ENCODE peak calls at places on chromosomes 6 and 20, in eight cellular contexts. V, X, Z, G, O, H, A and E are unnamed samples.

GRCh38 chr6:167079853-167080297 is 43.0 kb upstream of the CCR6 start:
- DNase-seq in V (no peak), Z (no peak), G (peak), A (no peak), O (no peak), H (no peak), X (no peak), E (no peak)

GRCh38 chr6:99979953-99980352 is 14.1 kb downstream of the MCHR2 start:
- DNase-seq in Z (no peak), O (no peak), H (no peak), A (no peak), X (no peak), V (no peak), G (no peak), E (no peak)

GRCh38 chr6:143271024-143271423 is 179.5 kb downstream of the ADAT2 start:
- DNase-seq in G (no peak), V (no peak), H (no peak), X (no peak), A (no peak), Z (peak), O (no peak), E (no peak)

GRCh38 chr6:104184036-104184435 is 675.7 kb downstream of the HACE1 start:
- DNase-seq in H (no peak), V (no peak), Z (no peak), X (no peak), O (no peak), A (no peak), G (no peak), E (no peak)

GRCh38 chr20:16083639-16084280 is 489.5 kb downstream of the KIF16B start:
- DNase-seq in H (no peak), O (no peak), V (no peak), A (no peak), Z (no peak), X (no peak), G (no peak), E (no peak)

GRCh38 chr20:21291026-21291425 is 12.1 kb upstream of the XRN2 start:
- DNase-seq in G (no peak), X (no peak), A (no peak), V (no peak), Z (no peak), O (no peak), H (no peak), E (no peak)

GRCh38 chr6:11500008-11500407 is 37.5 kb upstream of the TMEM170B start:
- DNase-seq in A (no peak), H (no peak), O (no peak), V (no peak), Z (peak), G (no peak), X (no peak), E (no peak)

GRCh38 chr6:136628996-136629395 is 78.8 kb upstream of the MAP7 start:
- DNase-seq in G (no peak), X (no peak), Z (peak), O (no peak), V (no peak), H (no peak), A (no peak), E (no peak)

GRCh38 chr6:140203611-140204553 is 829.4 kb upstream of the CITED2 start:
- DNase-seq in O (no peak), V (no peak), G (no peak), H (no peak), X (no peak), A (no peak), Z (peak), E (no peak)

GRCh38 chr20:54980321-54980960 is 505.0 kb downstream of the DOK5 start:
- DNase-seq in X (no peak), G (peak), V (no peak), A (no peak), H (no peak), O (no peak), Z (no peak), E (no peak)

GRCh38 chr6:48084201-48084600 is 26.8 kb downstream of the PTCHD4 start:
- DNase-seq in V (no peak), Z (no peak), O (no peak), G (no peak), H (no peak), X (no peak), A (no peak), E (no peak)

GRCh38 chr6:157258878-157259277 is 64.4 kb downstream of the TMEM242 start:
- DNase-seq in A (no peak), V (no peak), Z (no peak), H (no peak), O (no peak), X (no peak), G (no peak), E (no peak)

DNA sequence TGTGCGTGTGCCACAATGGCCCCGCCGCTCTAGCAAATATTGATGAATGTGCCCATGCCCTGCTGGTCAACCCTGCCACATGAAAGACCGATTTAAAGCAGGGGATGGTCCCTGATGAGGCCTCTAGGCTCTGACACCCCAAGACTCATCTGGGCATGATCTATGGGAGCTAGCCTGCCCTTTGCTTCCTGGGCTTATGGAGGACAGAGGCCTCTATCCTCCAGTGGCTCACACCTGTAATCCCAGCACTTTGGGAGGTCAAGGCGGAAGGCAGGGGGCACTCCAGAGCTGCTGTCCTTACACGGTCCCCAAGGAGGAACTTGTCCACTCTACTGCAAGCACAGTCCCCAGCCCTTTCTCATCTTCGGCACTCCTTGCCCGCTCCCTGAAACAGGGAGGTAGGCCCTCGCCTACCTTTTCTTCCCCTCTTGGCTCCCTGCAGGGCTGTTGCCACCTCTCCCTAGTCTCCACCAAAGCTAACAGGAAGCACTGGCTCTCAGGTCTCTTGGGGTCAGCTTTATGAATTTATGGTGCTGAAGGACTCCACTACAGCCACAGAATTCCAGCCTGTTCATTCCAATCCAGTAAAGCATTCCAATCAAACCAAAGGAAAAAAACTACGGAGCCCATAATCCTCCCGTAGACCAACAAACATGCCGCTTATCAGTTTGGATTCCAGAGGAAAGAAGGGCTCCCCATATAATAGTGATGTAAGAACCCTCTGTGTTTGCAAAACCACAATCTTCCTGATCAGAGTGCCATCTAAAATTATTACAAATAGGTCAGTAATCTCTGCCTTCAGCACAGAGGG is 48.7 kb upstream of the FOXQ1 start:
- DNase-seq in O (no peak), G (no peak), H (no peak), V (no peak), A (peak), X (peak), Z (no peak), E (no peak)
- TF ChIP-seq CTCF in O (no peak), G (no peak), H (no peak), V (no peak), A (peak), X (no peak), Z (no peak), E (no peak)

DNA sequence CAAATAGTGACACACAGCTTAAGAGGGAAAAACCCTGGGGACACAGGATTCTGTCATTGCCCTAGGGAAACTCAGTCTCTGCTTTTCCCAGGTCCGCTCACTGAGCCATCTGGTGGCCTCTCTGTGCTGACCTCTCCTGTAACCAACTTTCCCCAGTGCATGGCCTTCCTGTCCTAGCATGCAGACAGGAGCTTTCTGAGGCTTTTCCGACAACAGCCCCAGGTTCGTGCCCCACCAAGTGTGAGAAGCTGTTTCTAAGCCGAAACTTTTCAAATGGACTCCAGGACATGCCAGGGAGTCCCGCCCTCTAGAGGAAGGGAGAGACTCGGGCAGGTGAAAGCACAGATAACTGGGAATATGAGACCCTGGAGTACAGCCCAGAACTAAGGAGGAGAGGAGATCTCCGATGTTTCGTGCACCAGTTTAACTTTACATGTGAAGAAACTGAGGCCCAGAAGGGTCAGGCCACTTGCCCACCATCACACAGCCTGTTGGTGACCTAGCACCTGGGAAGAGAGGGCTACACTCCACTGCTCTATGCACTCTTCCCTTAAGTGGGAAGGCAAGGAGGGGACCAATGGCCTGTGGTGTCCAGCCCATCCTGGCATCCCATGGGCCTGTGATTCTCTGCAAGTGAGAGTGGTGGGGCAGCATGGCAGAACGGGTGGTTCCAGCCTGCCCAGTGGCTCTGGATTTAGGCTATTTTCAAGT is 46.2 kb downstream of the RPP40 start:
- DNase-seq in A (no peak), H (no peak), O (no peak), G (no peak), Z (no peak), V (no peak), X (peak), E (no peak)
- TF ChIP-seq CTCF in A (peak), H (no peak), O (peak), G (peak), Z (peak), V (peak), X (peak), E (peak)

GRCh38 chr6:33123181-33123580 is 47.4 kb downstream of the HLA-DPB1 start:
- DNase-seq in O (no peak), A (no peak), H (no peak), Z (no peak), G (no peak), V (no peak), X (no peak), E (no peak)

GRCh38 chr6:33126101-33126714 is 50.4 kb downstream of the HLA-DPB1 start:
- DNase-seq in G (peak), A (peak), V (peak), Z (peak), O (peak), H (peak), X (peak), E (no peak)

GRCh38 chr6:33124525-33124901 is 48.7 kb downstream of the HLA-DPB1 start:
- DNase-seq in G (no peak), H (no peak), O (no peak), V (no peak), A (no peak), Z (no peak), X (peak), E (no peak)

GRCh38 chr6:33124947-33125346 is 49.2 kb downstream of the HLA-DPB1 start:
- DNase-seq in H (no peak), A (no peak), X (no peak), O (no peak), G (no peak), Z (no peak), V (no peak), E (no peak)

DNA sequence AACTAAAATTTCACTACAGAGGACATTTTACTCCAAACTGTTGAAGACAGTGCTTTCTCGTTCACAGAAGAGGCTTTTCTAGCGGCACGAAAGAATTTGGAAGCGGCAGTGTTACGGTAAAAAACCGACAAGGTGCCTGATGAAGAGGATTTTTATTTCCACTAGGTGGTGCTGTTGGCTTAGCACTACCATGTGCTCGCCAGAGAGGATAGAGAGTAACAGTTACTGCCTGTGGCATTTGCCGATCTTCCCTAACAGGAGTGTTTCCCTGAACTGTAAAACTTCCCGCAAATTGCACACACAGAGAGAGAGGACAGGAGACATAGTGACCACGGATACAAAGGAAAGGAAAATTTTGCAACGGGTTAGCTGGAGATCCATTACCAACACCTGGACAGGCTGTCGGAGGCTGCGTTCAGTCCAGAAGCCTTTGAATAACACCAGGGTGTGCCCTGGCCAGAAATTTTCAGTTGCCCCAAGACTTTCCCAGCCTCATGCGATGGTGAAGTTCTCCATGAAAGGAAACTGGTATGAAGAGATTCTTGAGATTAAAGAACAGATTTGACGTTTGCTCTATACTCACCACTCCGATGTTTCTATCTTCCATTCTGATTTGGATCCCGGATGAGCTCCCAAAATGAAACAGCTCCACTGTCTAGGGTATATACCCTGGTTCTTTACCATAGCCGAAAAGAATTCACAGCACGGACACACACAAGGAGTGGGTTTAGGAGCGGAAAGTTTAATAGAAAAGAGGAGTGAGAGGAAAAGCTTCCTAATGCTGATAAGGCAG is 48.1 kb downstream of the HLA-DPB1 start:
- DNase-seq in H (no peak), X (no peak), A (no peak), Z (no peak), G (no peak), O (no peak), V (no peak), E (no peak)
- TF ChIP-seq CTCF in H (peak), X (peak), A (peak), Z (peak), G (peak), O (peak), V (peak), E (peak)

GRCh38 chr6:159008656-159009288 is 8.8 kb upstream of the RSPH3 start:
- DNase-seq in A (no peak), G (peak), Z (no peak), O (no peak), V (no peak), X (no peak), H (no peak), E (no peak)
- TF ChIP-seq CTCF in A (peak), G (peak), Z (peak), O (peak), V (peak), X (no peak), H (peak), E (peak)

DNA sequence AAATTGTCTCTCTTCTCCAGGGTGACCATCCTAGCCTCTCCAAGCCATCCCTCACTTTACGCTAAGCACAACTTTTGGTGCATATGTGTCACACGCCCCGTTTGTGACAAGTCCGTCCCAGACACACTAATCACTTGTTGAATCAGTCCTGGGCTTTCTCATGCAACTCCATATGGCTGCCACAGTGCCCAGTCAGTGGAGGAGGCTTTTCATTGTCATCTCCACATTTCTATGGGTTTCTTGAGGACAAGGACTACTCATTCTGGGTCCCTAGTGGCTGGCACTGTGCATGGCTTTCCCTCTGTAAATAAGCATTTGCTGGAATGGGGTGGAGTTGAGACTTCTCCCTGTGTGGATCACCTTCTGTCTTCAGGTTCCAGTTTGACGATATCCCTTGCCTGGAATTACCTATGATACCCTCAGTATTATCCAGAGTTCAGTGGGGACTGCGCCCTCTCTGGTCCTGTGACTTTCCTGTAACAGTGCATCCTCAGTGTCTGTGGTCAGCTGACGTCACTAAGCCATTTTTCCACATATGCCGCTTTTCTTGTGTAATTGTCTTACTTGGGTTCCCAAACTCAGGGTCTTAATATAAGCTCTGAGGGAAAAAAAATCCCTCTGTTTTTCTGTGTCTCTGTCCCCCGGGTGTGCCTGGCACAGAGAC is 59.8 kb upstream of the MYL9 start:
- DNase-seq in Z (no peak), G (no peak), X (no peak), V (no peak), H (no peak), A (no peak), O (no peak), E (no peak)
- TF ChIP-seq CTCF in Z (peak), G (no peak), X (no peak), V (no peak), H (peak), A (no peak), O (no peak), E (peak)

GRCh38 chr6:155495011-155495768 is 39.6 kb upstream of the NOX3 start:
- DNase-seq in O (peak), H (no peak), X (peak), G (no peak), V (no peak), A (no peak), Z (peak), E (no peak)

GRCh38 chr6:155502393-155502792 is 46.8 kb upstream of the NOX3 start:
- DNase-seq in V (no peak), A (no peak), O (no peak), X (no peak), G (no peak), Z (no peak), H (no peak), E (no peak)

GRCh38 chr6:155497273-155497672 is 41.6 kb upstream of the NOX3 start:
- DNase-seq in O (no peak), X (no peak), A (no peak), V (no peak), G (no peak), H (no peak), Z (no peak), E (no peak)

GRCh38 chr6:155498370-155498769 is 42.7 kb upstream of the NOX3 start:
- DNase-seq in O (no peak), Z (no peak), H (no peak), A (no peak), G (no peak), V (no peak), X (no peak), E (no peak)

GRCh38 chr6:155499574-155499973 is 43.9 kb upstream of the NOX3 start:
- DNase-seq in G (no peak), O (no peak), V (no peak), H (no peak), X (no peak), A (no peak), Z (no peak), E (no peak)
- TF ChIP-seq CTCF in G (no peak), O (no peak), V (no peak), H (no peak), X (no peak), A (no peak), Z (no peak), E (no peak)

DNA sequence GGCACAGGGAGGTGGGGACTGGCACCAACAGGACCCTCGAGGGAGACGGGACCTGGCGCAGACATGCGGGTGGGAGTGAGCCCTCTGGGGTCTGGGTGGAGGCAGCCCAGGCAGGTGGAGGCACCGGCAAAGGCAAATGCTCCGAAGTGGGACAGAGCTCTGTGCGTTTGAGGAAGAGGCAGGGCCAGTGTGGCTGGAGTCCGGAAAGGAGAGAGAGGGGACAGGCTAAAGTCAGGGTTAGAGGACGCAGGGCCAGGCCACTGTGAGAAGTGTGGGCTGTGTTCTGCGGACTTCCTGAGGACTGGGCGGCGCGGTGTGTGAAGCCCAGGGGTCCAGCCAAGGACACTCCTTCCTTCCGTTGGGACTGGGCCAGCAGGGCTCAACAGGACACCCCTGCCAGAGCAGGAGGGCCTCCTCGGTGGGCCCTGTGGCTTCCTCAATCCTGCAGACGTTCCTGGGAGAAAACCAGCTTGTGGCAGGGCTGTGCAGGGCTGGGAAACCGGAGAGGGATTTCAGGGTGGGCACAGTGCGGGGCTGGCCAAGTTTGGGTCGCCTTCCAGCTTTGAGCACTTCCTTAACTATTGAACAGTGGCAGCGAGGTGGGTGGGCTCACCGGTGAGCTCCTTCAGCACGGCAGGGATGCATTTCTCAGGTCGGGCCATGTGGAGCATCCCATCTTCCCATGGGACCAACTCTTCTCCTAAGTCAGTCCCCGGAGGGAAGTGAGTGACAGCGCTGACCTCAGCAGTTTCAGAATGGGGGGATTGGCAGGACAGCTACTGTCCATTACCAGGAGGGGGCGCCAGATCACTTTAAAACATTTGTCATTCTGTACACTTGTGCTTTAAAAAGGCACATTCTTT is 22.5 kb downstream of the MOCS3 start:
- DNase-seq in X (peak), O (peak), G (peak), Z (peak), V (peak), A (no peak), H (peak), E (no peak)
- TF ChIP-seq CTCF in X (peak), O (peak), G (peak), Z (peak), V (peak), A (peak), H (peak), E (peak)